ENCODE peak calls at places on chromosome 22, in eight cellular contexts. One of them, this sample, is unnamed.

GRCh38 chr22:28711820-28712777 is 29.5 kb downstream of the CHEK2 start:
- DNase-seq in activated CD4-positive, alpha-beta memory T cell treated with anti-CD3 and anti-CD28 coated beads for 36 hours: no peak
- DNase-seq in CD4-positive, alpha-beta T cell: no peak
- DNase-seq in spleen: no peak
- DNase-seq in retinal pigment epithelial cell: peak; percentile 88
- DNase-seq in Karpas-422: no peak
- DNase-seq in NCI-H1092: no peak
- DNase-seq in naive thymus-derived CD8-positive, alpha-beta T cell: no peak
- DNase-seq in this sample: no peak

GRCh38 chr22:45302751-45303150 is 7.0 kb upstream of the FAM118A start:
- DNase-seq in retinal pigment epithelial cell: no peak
- DNase-seq in Karpas-422: no peak
- DNase-seq in CD4-positive, alpha-beta T cell: no peak
- DNase-seq in NCI-H1092: no peak
- DNase-seq in spleen: no peak
- DNase-seq in naive thymus-derived CD8-positive, alpha-beta T cell: no peak
- DNase-seq in activated CD4-positive, alpha-beta memory T cell treated with anti-CD3 and anti-CD28 coated beads for 36 hours: no peak
- DNase-seq in this sample: no peak

GRCh38 chr22:48154169-48154942 is 1391.9 kb downstream of the TBC1D22A start:
- DNase-seq in naive thymus-derived CD8-positive, alpha-beta T cell: no peak
- DNase-seq in spleen: no peak
- DNase-seq in retinal pigment epithelial cell: no peak
- DNase-seq in Karpas-422: no peak
- DNase-seq in CD4-positive, alpha-beta T cell: no peak
- DNase-seq in NCI-H1092: no peak
- DNase-seq in activated CD4-positive, alpha-beta memory T cell treated with anti-CD3 and anti-CD28 coated beads for 36 hours: no peak
- DNase-seq in this sample: no peak

GRCh38 chr22:31448382-31448781 is 41.3 kb downstream of the EIF4ENIF1 start:
- DNase-seq in spleen: no peak
- DNase-seq in activated CD4-positive, alpha-beta memory T cell treated with anti-CD3 and anti-CD28 coated beads for 36 hours: no peak
- DNase-seq in NCI-H1092: no peak
- DNase-seq in naive thymus-derived CD8-positive, alpha-beta T cell: no peak
- DNase-seq in retinal pigment epithelial cell: no peak
- DNase-seq in CD4-positive, alpha-beta T cell: no peak
- DNase-seq in Karpas-422: no peak
- DNase-seq in this sample: no peak

GRCh38 chr22:37514526-37515051 is 4.6 kb downstream of the CARD10 start:
- DNase-seq in NCI-H1092: no peak
- DNase-seq in naive thymus-derived CD8-positive, alpha-beta T cell: no peak
- DNase-seq in activated CD4-positive, alpha-beta memory T cell treated with anti-CD3 and anti-CD28 coated beads for 36 hours: no peak
- DNase-seq in Karpas-422: no peak
- DNase-seq in CD4-positive, alpha-beta T cell: no peak
- DNase-seq in spleen: no peak
- DNase-seq in retinal pigment epithelial cell: peak; percentile 79
- DNase-seq in this sample: no peak

GRCh38 chr22:31210830-31211503 is 1.1 kb upstream of the LIMK2 start:
- DNase-seq in Karpas-422: peak; percentile 41
- DNase-seq in retinal pigment epithelial cell: no peak
- DNase-seq in spleen: no peak
- DNase-seq in naive thymus-derived CD8-positive, alpha-beta T cell: no peak
- DNase-seq in CD4-positive, alpha-beta T cell: no peak
- DNase-seq in NCI-H1092: no peak
- DNase-seq in activated CD4-positive, alpha-beta memory T cell treated with anti-CD3 and anti-CD28 coated beads for 36 hours: peak; percentile 41
- DNase-seq in this sample: no peak

GRCh38 chr22:39215430-39216142 is 29.2 kb downstream of the PDGFB start:
- DNase-seq in spleen: peak; percentile 61
- DNase-seq in Karpas-422: peak; percentile 75
- DNase-seq in NCI-H1092: no peak
- DNase-seq in naive thymus-derived CD8-positive, alpha-beta T cell: no peak
- DNase-seq in activated CD4-positive, alpha-beta memory T cell treated with anti-CD3 and anti-CD28 coated beads for 36 hours: peak; percentile 51
- DNase-seq in CD4-positive, alpha-beta T cell: no peak
- DNase-seq in retinal pigment epithelial cell: no peak
- DNase-seq in this sample: no peak

GRCh38 chr22:34966980-34967379 is 99.0 kb upstream of the ISX start:
- DNase-seq in CD4-positive, alpha-beta T cell: no peak
- DNase-seq in naive thymus-derived CD8-positive, alpha-beta T cell: no peak
- DNase-seq in spleen: no peak
- DNase-seq in activated CD4-positive, alpha-beta memory T cell treated with anti-CD3 and anti-CD28 coated beads for 36 hours: no peak
- DNase-seq in Karpas-422: no peak
- DNase-seq in retinal pigment epithelial cell: no peak
- DNase-seq in NCI-H1092: no peak
- DNase-seq in this sample: no peak

GRCh38 chr22:28268176-28268575 is 349.1 kb upstream of the PITPNB start:
- DNase-seq in naive thymus-derived CD8-positive, alpha-beta T cell: no peak
- DNase-seq in NCI-H1092: no peak
- DNase-seq in spleen: no peak
- DNase-seq in retinal pigment epithelial cell: no peak
- DNase-seq in Karpas-422: no peak
- DNase-seq in CD4-positive, alpha-beta T cell: no peak
- DNase-seq in activated CD4-positive, alpha-beta memory T cell treated with anti-CD3 and anti-CD28 coated beads for 36 hours: no peak
- DNase-seq in this sample: no peak

GRCh38 chr22:39298194-39298987 is 21.0 kb downstream of the RPL3 start:
- DNase-seq in NCI-H1092: no peak
- DNase-seq in activated CD4-positive, alpha-beta memory T cell treated with anti-CD3 and anti-CD28 coated beads for 36 hours: no peak
- DNase-seq in Karpas-422: no peak
- DNase-seq in CD4-positive, alpha-beta T cell: no peak
- DNase-seq in naive thymus-derived CD8-positive, alpha-beta T cell: no peak
- DNase-seq in retinal pigment epithelial cell: no peak
- DNase-seq in spleen: no peak
- DNase-seq in this sample: no peak

GRCh38 chr22:27760474-27760873 is 41.1 kb downstream of the MN1 start:
- DNase-seq in NCI-H1092: no peak
- DNase-seq in naive thymus-derived CD8-positive, alpha-beta T cell: no peak
- DNase-seq in retinal pigment epithelial cell: no peak
- DNase-seq in Karpas-422: no peak
- DNase-seq in CD4-positive, alpha-beta T cell: no peak
- DNase-seq in spleen: no peak
- DNase-seq in activated CD4-positive, alpha-beta memory T cell treated with anti-CD3 and anti-CD28 coated beads for 36 hours: no peak
- DNase-seq in this sample: no peak

GRCh38 chr22:47270463-47271135 is 508.1 kb downstream of the TBC1D22A start:
- DNase-seq in activated CD4-positive, alpha-beta memory T cell treated with anti-CD3 and anti-CD28 coated beads for 36 hours: no peak
- DNase-seq in Karpas-422: peak; percentile 47
- DNase-seq in NCI-H1092: no peak
- DNase-seq in spleen: no peak
- DNase-seq in CD4-positive, alpha-beta T cell: no peak
- DNase-seq in retinal pigment epithelial cell: no peak
- DNase-seq in naive thymus-derived CD8-positive, alpha-beta T cell: no peak
- DNase-seq in this sample: no peak

GRCh38 chr22:39528080-39528661 is 4.4 kb downstream of the RPS19BP1 start:
- DNase-seq in CD4-positive, alpha-beta T cell: no peak
- DNase-seq in activated CD4-positive, alpha-beta memory T cell treated with anti-CD3 and anti-CD28 coated beads for 36 hours: no peak
- DNase-seq in NCI-H1092: no peak
- DNase-seq in naive thymus-derived CD8-positive, alpha-beta T cell: no peak
- DNase-seq in spleen: peak; percentile 84
- DNase-seq in Karpas-422: peak; percentile 69
- DNase-seq in retinal pigment epithelial cell: no peak
- DNase-seq in this sample: no peak

This sample was measured in hypothalamus.